ENCODE peak calls at places on chromosomes 4 and X, in five cellular contexts. One of them, this sample, is unnamed.
A peak's percentile ranks its signal among the peaks of the same experiment; 100 is the strongest.

GRCh38 chrX:19683817-19684216 is 168.5 kb upstream of the MAP3K15 start:
- DNase-seq in OCI-LY7: no peak
- DNase-seq in MM.1S: no peak
- DNase-seq in fibroblast of lung: peak; percentile 18
- DNase-seq in psoas muscle: no peak
- DNase-seq in this sample: no peak

GRCh38 chr4:186918466-186918865 is 194.8 kb upstream of the FAT1 start:
- DNase-seq in OCI-LY7: no peak
- DNase-seq in MM.1S: no peak
- DNase-seq in fibroblast of lung: no peak
- DNase-seq in psoas muscle: no peak
- DNase-seq in this sample: no peak

GRCh38 chr4:100591156-100591876 is 73.5 kb upstream of the EMCN start:
- DNase-seq in OCI-LY7: no peak
- DNase-seq in MM.1S: no peak
- DNase-seq in fibroblast of lung: no peak
- DNase-seq in psoas muscle: peak; percentile 15
- DNase-seq in this sample: no peak

GRCh38 chrX:149539283-149540132 is 1.3 kb upstream of the EOLA1 start:
- DNase-seq in OCI-LY7: peak; percentile 88
- DNase-seq in MM.1S: peak; percentile 86
- DNase-seq in fibroblast of lung: peak; percentile 93
- DNase-seq in psoas muscle: peak; percentile 86
- DNase-seq in this sample: peak; percentile 76

GRCh38 chrX:56397636-56398035 is 165.5 kb downstream of the KLF8 start:
- DNase-seq in OCI-LY7: no peak
- DNase-seq in MM.1S: peak; percentile 51
- DNase-seq in fibroblast of lung: no peak
- DNase-seq in psoas muscle: no peak
- DNase-seq in this sample: no peak

GRCh38 chr4:102037566-102037965 is 247.0 kb downstream of the BANK1 start:
- DNase-seq in OCI-LY7: no peak
- DNase-seq in MM.1S: no peak
- DNase-seq in fibroblast of lung: no peak
- DNase-seq in psoas muscle: no peak
- DNase-seq in this sample: no peak

GRCh38 chrX:57587607-57588006 is 4.2 kb upstream of the ZXDB start:
- DNase-seq in OCI-LY7: peak; percentile 33
- DNase-seq in MM.1S: no peak
- DNase-seq in fibroblast of lung: no peak
- DNase-seq in psoas muscle: no peak
- DNase-seq in this sample: no peak

GRCh38 chr4:101114936-101115372 is 232.4 kb downstream of the PPP3CA start:
- DNase-seq in OCI-LY7: no peak
- DNase-seq in MM.1S: no peak
- DNase-seq in fibroblast of lung: peak; percentile 83
- DNase-seq in psoas muscle: no peak
- DNase-seq in this sample: peak; percentile 6

GRCh38 chrX:103183912-103184311 is 31.0 kb upstream of the BEX4 start:
- DNase-seq in OCI-LY7: no peak
- DNase-seq in MM.1S: no peak
- DNase-seq in fibroblast of lung: no peak
- DNase-seq in psoas muscle: no peak
- DNase-seq in this sample: no peak

GRCh38 chr4:1241936-1242505 is 6.9 kb downstream of the CTBP1 start:
- DNase-seq in OCI-LY7: no peak
- DNase-seq in MM.1S: no peak
- DNase-seq in fibroblast of lung: no peak
- DNase-seq in psoas muscle: no peak
- DNase-seq in this sample: no peak

GRCh38 chr4:1242506-1243450 is 6.2 kb downstream of the CTBP1 start:
- DNase-seq in OCI-LY7: no peak
- DNase-seq in MM.1S: no peak
- DNase-seq in fibroblast of lung: no peak
- DNase-seq in psoas muscle: no peak
- DNase-seq in this sample: no peak

GRCh38 chr4:1244978-1245471 is 3.9 kb downstream of the CTBP1 start:
- DNase-seq in OCI-LY7: no peak
- DNase-seq in MM.1S: no peak
- DNase-seq in fibroblast of lung: no peak
- DNase-seq in psoas muscle: peak; percentile 12
- DNase-seq in this sample: no peak

GRCh38 chr4:1244081-1244977 is 4.6 kb downstream of the CTBP1 start:
- DNase-seq in OCI-LY7: no peak
- DNase-seq in MM.1S: no peak
- DNase-seq in fibroblast of lung: no peak
- DNase-seq in psoas muscle: peak; percentile 56
- DNase-seq in this sample: no peak

DNA sequence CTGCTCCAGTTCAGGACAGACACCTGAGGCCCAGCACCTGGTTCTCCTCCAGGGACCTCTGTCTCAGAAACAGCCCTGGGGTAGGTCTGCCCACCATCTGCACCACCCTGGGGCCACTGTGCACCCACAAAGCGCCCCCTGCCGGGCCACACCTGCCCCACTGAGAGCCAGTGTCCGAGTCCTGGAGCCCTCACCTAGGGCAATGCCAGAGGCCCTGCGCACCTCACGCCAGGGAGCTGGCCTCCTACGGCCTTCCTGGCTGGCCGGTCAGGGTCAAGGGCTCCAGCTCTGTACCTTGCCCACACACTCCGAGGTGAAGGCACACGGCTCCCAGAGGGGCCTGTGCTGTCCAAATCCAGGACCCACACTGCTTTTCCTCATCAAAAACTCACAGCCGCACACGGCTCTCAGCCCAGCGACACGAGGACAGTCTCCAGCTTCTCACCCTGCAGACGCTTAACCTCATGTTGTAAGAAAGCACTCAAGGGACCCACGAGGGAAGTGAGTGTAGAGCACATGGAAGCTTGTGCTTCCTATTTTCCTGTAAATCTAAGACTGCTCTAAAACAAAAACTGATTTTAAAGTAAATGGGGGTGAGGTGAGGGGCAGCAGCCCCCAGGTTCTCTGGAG is 5.4 kb downstream of the CTBP1 start:
- DNase-seq in OCI-LY7: peak; percentile 51
- DNase-seq in MM.1S: no peak
- DNase-seq in fibroblast of lung: no peak
- DNase-seq in psoas muscle: peak; percentile 19
- DNase-seq in this sample: no peak
- TF ChIP-seq CTCF in OCI-LY7: peak; percentile 74
- TF ChIP-seq CTCF in MM.1S: no peak
- TF ChIP-seq CTCF in fibroblast of lung: no peak
- TF ChIP-seq CTCF in psoas muscle: no peak
- TF ChIP-seq CTCF in this sample: no peak

DNA sequence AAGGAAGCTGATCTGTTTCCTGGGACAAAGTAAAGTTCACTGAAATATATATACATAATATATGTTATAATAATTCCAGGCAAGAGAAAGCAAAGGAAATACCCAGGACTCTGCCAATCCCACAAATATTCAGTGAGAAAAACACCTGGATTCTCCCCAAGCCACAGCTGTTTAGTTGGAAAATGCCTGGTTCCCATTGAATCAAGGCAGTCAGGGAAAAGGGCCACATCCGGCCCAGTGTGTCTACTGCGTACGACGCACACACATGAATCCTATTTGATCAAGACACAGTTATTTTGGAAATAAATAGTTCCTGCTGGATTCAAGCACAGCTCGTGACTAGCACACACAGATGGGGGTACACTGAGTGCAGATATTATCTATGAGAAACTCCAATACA is 6.3 kb upstream of the DCHS2 start:
- DNase-seq in OCI-LY7: no peak
- DNase-seq in MM.1S: no peak
- DNase-seq in fibroblast of lung: no peak
- DNase-seq in psoas muscle: no peak
- DNase-seq in this sample: no peak
- H3K27ac ChIP-seq in OCI-LY7: no peak overlapping the region
- H3K27ac ChIP-seq in MM.1S: no peak overlapping the region
- H3K27ac ChIP-seq in fibroblast of lung: no peak overlapping the region
- H3K27ac ChIP-seq in psoas muscle: no peak overlapping the region
- H3K27ac ChIP-seq in this sample: no peak overlapping the region

GRCh38 chr4:121070696-121071639 is 1.4 kb downstream of the NDNF start:
- DNase-seq in OCI-LY7: no peak
- DNase-seq in MM.1S: peak; percentile 78
- DNase-seq in fibroblast of lung: peak; percentile 39
- DNase-seq in psoas muscle: peak; percentile 47
- DNase-seq in this sample: peak; percentile 17
- TF ChIP-seq CTCF in OCI-LY7: no peak
- TF ChIP-seq CTCF in MM.1S: peak; percentile 55
- TF ChIP-seq CTCF in fibroblast of lung: peak; percentile 53
- TF ChIP-seq CTCF in psoas muscle: peak; percentile 24
- TF ChIP-seq CTCF in this sample: no peak

DNA sequence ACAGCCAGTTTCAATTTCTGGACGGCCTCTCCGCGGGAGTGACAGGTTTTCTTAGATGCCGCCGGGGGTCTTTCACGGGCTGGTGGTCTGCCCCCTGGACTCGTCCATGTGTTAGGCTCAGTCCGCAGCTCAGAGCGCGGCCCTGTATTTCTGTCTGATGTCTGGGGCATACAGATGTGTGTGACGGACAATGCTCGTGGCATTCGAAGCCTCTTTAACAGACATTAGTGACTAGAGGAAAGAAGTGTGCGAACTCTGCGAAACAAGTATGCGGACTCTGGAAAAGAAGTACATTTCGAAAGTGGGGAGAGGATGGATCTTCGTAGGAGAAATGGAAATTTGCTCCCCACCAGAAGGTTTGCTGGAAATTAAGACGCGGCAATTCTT is 793 bp upstream of the DCUN1D4 start:
- DNase-seq in OCI-LY7: no peak
- DNase-seq in MM.1S: no peak
- DNase-seq in fibroblast of lung: no peak
- DNase-seq in psoas muscle: no peak
- DNase-seq in this sample: peak; percentile 11
- H3K27ac ChIP-seq in OCI-LY7: no peak overlapping the region
- H3K27ac ChIP-seq in MM.1S: peak overlapping the region; percentile 8
- H3K27ac ChIP-seq in fibroblast of lung: peak overlapping the region; percentile 67
- H3K27ac ChIP-seq in psoas muscle: peak overlapping the region; percentile 95
- H3K27ac ChIP-seq in this sample: peak overlapping the region; percentile 97